ENCODE peak calls at places on chromosomes 7 and 10, in seven cellular contexts. O is fibroblast of lung, T is choroid plexus epithelial cell, J is glutamatergic neuron, H is AG09319, U is AG09309, D is hepatocyte. I is an unnamed sample.

GRCh38 chr10:46323176-46323575 is 36.4 kb downstream of the ANTXRL start:
- DNase-seq in O (no peak), T (no peak), J (no peak), H (no peak), U (no peak), D (no peak), I (no peak)

GRCh38 chr10:24701447-24701846 is 22.2 kb downstream of the ARHGAP21 start:
- DNase-seq in O (peak), T (peak), J (no peak), H (no peak), U (no peak), D (no peak), I (no peak)

GRCh38 chr10:92593553-92594046 is 670 bp downstream of the KIF11 start:
- DNase-seq in O (no peak), T (no peak), J (no peak), H (no peak), U (no peak), D (no peak), I (no peak)

GRCh38 chr7:108836246-108836645 is 266.6 kb downstream of the DNAJB9 start:
- DNase-seq in O (peak), T (no peak), J (no peak), H (no peak), U (no peak), D (no peak), I (no peak)

GRCh38 chr10:129123428-129123827 is 343.6 kb upstream of the MGMT start:
- DNase-seq in O (no peak), T (no peak), J (no peak), H (no peak), U (no peak), D (no peak), I (no peak)

GRCh38 chr10:124403548-124403947 is 15.2 kb downstream of the OAT start:
- DNase-seq in O (peak), T (peak), J (no peak), H (peak), U (peak), D (peak), I (peak)

GRCh38 chr10:107341281-107341680 is 176.8 kb upstream of the SORCS1 start:
- DNase-seq in O (no peak), T (no peak), J (no peak), H (no peak), U (no peak), D (no peak), I (no peak)

GRCh38 chr10:77526861-77527617 is 110.6 kb downstream of the KCNMA1 start:
- DNase-seq in O (no peak), T (no peak), J (no peak), H (no peak), U (no peak), D (no peak), I (no peak)

GRCh38 chr10:61896854-61897661 is 4.4 kb upstream of the ARID5B start:
- DNase-seq in O (peak), T (peak), J (peak), H (no peak), U (no peak), D (peak), I (peak)

GRCh38 chr7:88429382-88429781 is 122.7 kb upstream of the STEAP4 start:
- DNase-seq in O (no peak), T (no peak), J (no peak), H (no peak), U (no peak), D (no peak), I (no peak)

GRCh38 chr10:114491419-114491818 is 87.1 kb upstream of the AFAP1L2 start:
- DNase-seq in O (peak), T (no peak), J (no peak), H (no peak), U (no peak), D (no peak), I (no peak)

GRCh38 chr10:54853883-54854282 is 52.9 kb upstream of the PCDH15 start:
- DNase-seq in O (no peak), T (no peak), J (no peak), H (no peak), U (no peak), D (no peak), I (no peak)

GRCh38 chr10:49161411-49161997 is 26.7 kb downstream of the TMEM273 start:
- DNase-seq in O (peak), T (peak), J (no peak), H (no peak), U (no peak), D (peak), I (no peak)
- TF ChIP-seq CTCF in O (peak), T (peak), J (no peak), H (peak), U (peak), D (peak), I (no peak)

GRCh38 chr7:56030340-56030739 is 20.9 kb downstream of the PSPH start:
- DNase-seq in O (no peak), T (no peak), J (no peak), H (no peak), U (no peak), D (no peak), I (no peak)

GRCh38 chr7:56028942-56029630 is 22.2 kb downstream of the PSPH start:
- DNase-seq in O (peak), T (peak), J (no peak), H (no peak), U (no peak), D (peak), I (no peak)

DNA sequence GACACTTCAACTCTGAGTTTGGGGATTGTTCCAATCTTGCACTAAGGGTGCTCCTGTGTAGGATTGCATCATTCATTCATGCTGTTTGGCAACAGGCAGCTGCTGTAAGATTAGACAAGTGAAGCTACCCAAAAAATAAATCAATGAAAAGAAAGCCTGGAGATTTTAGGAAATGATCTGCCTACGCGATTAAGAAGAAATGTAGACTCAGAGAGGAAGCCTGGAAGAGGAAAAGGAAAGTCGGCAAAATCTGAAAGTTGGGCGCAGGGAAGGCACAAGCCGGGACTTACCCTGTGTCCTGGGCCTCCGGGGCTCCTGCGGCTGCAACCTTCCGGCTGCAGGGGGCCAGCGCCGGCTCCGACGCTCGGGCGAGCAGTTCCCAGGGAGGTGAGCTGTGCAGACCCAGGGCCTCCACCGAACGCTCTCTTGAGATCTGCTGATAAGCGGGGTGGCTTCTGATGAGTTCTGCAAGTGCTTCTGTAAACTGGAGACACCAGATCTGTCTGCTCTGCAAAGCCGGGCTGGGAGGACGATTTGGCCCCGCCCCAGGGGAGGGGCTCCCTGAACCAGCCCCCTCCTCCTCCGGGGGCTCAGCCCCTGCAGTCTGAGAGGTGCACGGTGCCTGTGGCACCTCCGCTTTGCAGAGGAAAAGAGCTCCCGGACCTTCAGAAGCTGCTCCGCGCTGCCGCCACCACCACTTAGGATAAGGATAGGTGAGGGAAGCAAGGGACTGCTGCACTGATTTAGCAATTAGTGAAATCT is 17.4 kb downstream of the PSPH start:
- DNase-seq in O (peak), T (peak), J (peak), H (no peak), U (peak), D (peak), I (peak)
- TF ChIP-seq CTCF in O (peak), T (peak), J (peak), H (peak), U (peak), D (peak), I (peak)

DNA sequence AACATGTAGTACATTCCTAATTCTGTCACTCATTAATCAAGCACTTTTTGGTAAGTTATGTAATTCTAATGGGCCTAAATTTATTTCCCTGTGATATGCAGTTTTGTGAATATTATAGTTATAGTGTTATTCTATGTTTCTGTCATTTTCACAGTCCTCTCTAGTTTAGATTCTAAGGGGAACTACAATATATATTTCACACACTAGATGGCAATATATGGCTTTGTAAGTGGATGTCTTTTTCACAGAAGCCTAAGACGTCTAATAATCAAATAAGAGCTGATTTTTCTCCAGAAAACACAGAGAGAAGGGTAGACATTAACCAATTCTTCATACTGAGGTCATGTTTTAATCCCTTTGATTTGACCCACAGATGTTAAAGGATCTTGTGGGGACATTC is 18.0 kb downstream of the RNLS start:
- DNase-seq in O (peak), T (peak), J (no peak), H (no peak), U (no peak), D (peak), I (no peak)
- TF ChIP-seq CTCF in O (no peak), T (peak), J (no peak), H (peak), U (peak), D (peak), I (no peak)

DNA sequence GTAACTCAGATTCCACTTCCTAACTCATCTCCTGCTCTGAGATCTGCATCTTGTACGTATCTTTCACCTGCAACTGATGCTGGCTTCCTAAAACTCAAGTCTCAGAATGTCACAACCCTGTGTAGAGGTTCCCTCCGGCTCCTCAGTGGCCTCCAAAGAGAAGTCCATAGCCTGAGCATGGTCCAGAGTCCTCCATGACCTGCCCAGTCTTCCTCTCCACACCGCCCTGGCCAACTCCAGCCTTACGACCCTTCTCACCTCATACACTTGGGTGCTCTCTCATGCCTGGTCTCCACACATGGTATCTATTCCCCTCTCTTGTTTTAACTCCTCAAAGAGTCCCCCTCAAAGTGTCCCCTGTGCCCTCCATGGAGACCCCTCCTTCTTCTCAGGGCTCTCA is 41.9 kb downstream of the RAMP3 start:
- DNase-seq in O (no peak), T (no peak), J (no peak), H (no peak), U (no peak), D (no peak), I (no peak)
- TF ChIP-seq CTCF in O (no peak), T (no peak), J (no peak), H (no peak), U (no peak), D (no peak), I (no peak)

DNA sequence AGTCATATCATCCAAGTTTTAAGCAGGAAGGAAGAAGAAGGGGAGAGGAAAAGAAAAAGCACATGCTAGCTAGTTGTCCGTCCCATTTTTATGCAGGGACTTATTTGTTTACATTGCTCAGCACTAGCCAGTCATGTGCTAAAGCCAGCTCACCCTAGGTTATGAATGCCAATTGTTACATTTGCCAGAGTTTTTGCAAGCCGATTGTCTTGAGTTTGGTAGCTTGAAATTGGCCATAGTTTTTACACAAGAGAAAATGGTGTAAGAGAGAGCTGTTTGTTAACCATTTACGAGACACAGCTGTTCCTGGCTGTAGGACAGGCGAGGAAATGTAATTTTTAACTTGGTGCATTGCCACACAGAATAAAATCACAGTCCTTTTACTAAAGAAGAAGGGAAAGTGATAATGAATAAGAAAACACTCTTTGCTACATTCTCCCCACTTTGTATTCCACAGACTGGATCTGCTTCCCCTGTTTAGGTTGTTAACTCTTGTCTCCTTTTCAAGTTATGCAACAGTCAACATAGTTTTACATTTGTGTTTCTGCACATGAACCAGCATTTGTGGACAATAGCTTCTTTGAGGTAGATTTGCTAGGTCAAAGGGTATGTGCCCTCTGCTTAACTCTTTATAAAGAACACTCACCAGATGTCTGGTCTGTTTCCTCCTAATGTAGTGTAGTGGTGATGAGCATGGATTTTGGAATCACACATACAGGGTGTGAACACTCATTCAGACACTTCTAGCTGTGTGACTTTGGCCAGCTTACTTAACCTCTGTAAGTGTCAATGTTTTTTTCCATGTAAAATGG is 357.2 kb downstream of the LRMDA start:
- DNase-seq in O (peak), T (peak), J (no peak), H (no peak), U (no peak), D (no peak), I (no peak)
- TF ChIP-seq CTCF in O (no peak), T (no peak), J (no peak), H (no peak), U (no peak), D (no peak), I (no peak)

I was measured in nephron progenitor cell.